ENCODE peak calls at places on chromosomes 5 and 9, in six cellular contexts. D is adipocyte, Q is HS-27A, M is ovary, B is NCI-H1694, P is lower leg skin. E is an unnamed sample.

GRCh38 chr5:62343428-62343827 is 37.4 kb downstream of the KIF2A start:
- DNase-seq in D (no peak), Q (no peak), M (no peak), B (no peak), P (no peak), E (no peak)

GRCh38 chr9:126834672-126835071 is 25.8 kb upstream of the ZBTB34 start:
- DNase-seq in D (no peak), Q (no peak), M (no peak), B (no peak), P (no peak), E (no peak)

GRCh38 chr5:114223866-114224265 is 138.0 kb upstream of the KCNN2 start:
- DNase-seq in D (no peak), Q (no peak), M (no peak), B (no peak), P (no peak), E (no peak)

GRCh38 chr9:83441390-83441789 is 96.8 kb downstream of the FRMD3 start:
- DNase-seq in D (peak; percentile 65), Q (no peak), M (no peak), B (no peak), P (no peak), E (no peak)

GRCh38 chr5:109868737-109869136 is 179.0 kb downstream of the MAN2A1 start:
- DNase-seq in D (peak; percentile 40), Q (no peak), M (no peak), B (no peak), P (no peak), E (no peak)

GRCh38 chr9:130669965-130670364 is 5.6 kb downstream of the PRDM12 start:
- DNase-seq in D (no peak), Q (no peak), M (no peak), B (no peak), P (no peak), E (no peak)

GRCh38 chr5:135185461-135186075 is 151.5 kb upstream of the PITX1 start:
- DNase-seq in D (peak; percentile 94), Q (no peak), M (no peak), B (no peak), P (no peak), E (no peak)

GRCh38 chr9:34517185-34517584 is 5.6 kb downstream of the ENHO start:
- DNase-seq in D (no peak), Q (no peak), M (no peak), B (no peak), P (no peak), E (no peak)

GRCh38 chr9:91008568-91008967 is 206.9 kb downstream of the SYK start:
- DNase-seq in D (no peak), Q (no peak), M (no peak), B (no peak), P (no peak), E (no peak)

GRCh38 chr9:85200726-85201402 is 531.3 kb downstream of the NTRK2 start:
- DNase-seq in D (no peak), Q (no peak), M (no peak), B (no peak), P (no peak), E (peak; percentile 56)

E was measured in pancreas.